ENCODE peak calls at places on chromosomes 12 and 14, in four cellular contexts. B is IMR-90, C is psoas muscle, U is OCI-LY7. N is an unnamed sample.

GRCh38 chr12:95700316-95700785 is 90.2 kb downstream of the NTN4 start:
- DNase-seq in B (peak), C (no peak), U (no peak), N (peak)

GRCh38 chr14:70315942-70316341 is 43.5 kb downstream of the COX16 start:
- DNase-seq in B (no peak), C (no peak), U (no peak), N (no peak)

GRCh38 chr12:94287245-94287628 is 138.9 kb downstream of the PLXNC1 start:
- DNase-seq in B (no peak), C (no peak), U (no peak), N (no peak)

GRCh38 chr12:98549371-98550110 is 34.2 kb downstream of the TMPO start:
- DNase-seq in B (no peak), C (no peak), U (no peak), N (no peak)

GRCh38 chr14:98236314-98236713 is 1035.7 kb downstream of the BCL11B start:
- DNase-seq in B (no peak), C (no peak), U (no peak), N (no peak)

GRCh38 chr14:103697196-103697595 is 18.1 kb downstream of the XRCC3 start:
- DNase-seq in B (no peak), C (no peak), U (no peak), N (no peak)

GRCh38 chr12:126355346-126355745 is 1290.1 kb downstream of the AACS start:
- DNase-seq in B (no peak), C (no peak), U (no peak), N (no peak)

GRCh38 chr12:112239881-112240280 is 114.5 kb downstream of the TRAFD1 start:
- DNase-seq in B (no peak), C (no peak), U (no peak), N (no peak)

GRCh38 chr12:12696562-12697383 is 790 bp upstream of the GPR19 start:
- DNase-seq in B (peak), C (peak), U (peak), N (peak)

GRCh38 chr14:85529803-85530574 is at the start of gene FLRT2:
- DNase-seq in B (peak), C (peak), U (no peak), N (no peak)

GRCh38 chr12:107591095-107591375 is 94.6 kb upstream of the PWP1 start:
- DNase-seq in B (peak), C (no peak), U (no peak), N (no peak)

GRCh38 chr12:85322715-85323114 is 42.7 kb downstream of the ALX1 start:
- DNase-seq in B (no peak), C (no peak), U (no peak), N (no peak)

GRCh38 chr12:58341791-58342190 is 400.4 kb downstream of the ATP23 start:
- DNase-seq in B (peak), C (no peak), U (no peak), N (no peak)

GRCh38 chr12:79414252-79414651 is 276.5 kb downstream of the PAWR start:
- DNase-seq in B (no peak), C (no peak), U (no peak), N (no peak)

GRCh38 chr12:94262228-94263010 is 114.0 kb downstream of the PLXNC1 start:
- DNase-seq in B (peak), C (peak), U (peak), N (peak)

GRCh38 chr12:10600988-10601387 is 12.4 kb downstream of the MAGOHB start:
- DNase-seq in B (no peak), C (no peak), U (no peak), N (no peak)

GRCh38 chr14:102094101-102094500 is 7.3 kb upstream of the HSP90AA1 start:
- DNase-seq in B (no peak), C (no peak), U (no peak), N (no peak)

GRCh38 chr12:88310666-88311065 is 168.6 kb downstream of the TMTC3 start:
- DNase-seq in B (no peak), C (no peak), U (no peak), N (no peak)

GRCh38 chr12:106138646-106139421 is at the start of gene NUAK1:
- DNase-seq in B (peak), C (peak), U (no peak), N (peak)

GRCh38 chr12:62632521-62632920 is 165.9 kb downstream of the MON2 start:
- DNase-seq in B (no peak), C (peak), U (no peak), N (peak)

GRCh38 chr12:118220697-118221096 is 84.8 kb downstream of the PEBP1 start:
- DNase-seq in B (peak), C (no peak), U (no peak), N (no peak)

GRCh38 chr12:51730745-51731144 is 117.8 kb downstream of the FIGNL2 start:
- DNase-seq in B (no peak), C (no peak), U (no peak), N (no peak)

GRCh38 chr14:54901380-54902142 is 1.1 kb downstream of the GCH1 start:
- DNase-seq in B (no peak), C (no peak), U (peak), N (no peak)

GRCh38 chr14:100304825-100305445 is 1.3 kb downstream of the SLC25A29 start:
- DNase-seq in B (peak), C (no peak), U (no peak), N (no peak)

GRCh38 chr14:61222388-61222787 is 58.8 kb downstream of the TMEM30B start:
- DNase-seq in B (no peak), C (no peak), U (no peak), N (no peak)

GRCh38 chr14:41289025-41289424 is 317.7 kb upstream of the LRFN5 start:
- DNase-seq in B (no peak), C (no peak), U (no peak), N (no peak)

GRCh38 chr12:49871263-49871561 is 28.3 kb upstream of the BCDIN3D start:
- DNase-seq in B (no peak), C (no peak), U (no peak), N (no peak)

GRCh38 chr14:104451474-104451873 is 128.1 kb upstream of the C14orf180 start:
- DNase-seq in B (no peak), C (no peak), U (no peak), N (no peak)

GRCh38 chr14:51925980-51926379 is 63.4 kb upstream of the RTRAF start:
- DNase-seq in B (no peak), C (no peak), U (no peak), N (no peak)

GRCh38 chr12:126663304-126664094 is 1598.3 kb downstream of the AACS start:
- DNase-seq in B (no peak), C (no peak), U (peak), N (no peak)

GRCh38 chr14:64387738-64388532 is at the start of gene MTHFD1:
- DNase-seq in B (peak), C (peak), U (peak), N (peak)
- TF ChIP-seq CTCF in B (no peak), C (no peak), U (no peak), N (no peak)

DNA sequence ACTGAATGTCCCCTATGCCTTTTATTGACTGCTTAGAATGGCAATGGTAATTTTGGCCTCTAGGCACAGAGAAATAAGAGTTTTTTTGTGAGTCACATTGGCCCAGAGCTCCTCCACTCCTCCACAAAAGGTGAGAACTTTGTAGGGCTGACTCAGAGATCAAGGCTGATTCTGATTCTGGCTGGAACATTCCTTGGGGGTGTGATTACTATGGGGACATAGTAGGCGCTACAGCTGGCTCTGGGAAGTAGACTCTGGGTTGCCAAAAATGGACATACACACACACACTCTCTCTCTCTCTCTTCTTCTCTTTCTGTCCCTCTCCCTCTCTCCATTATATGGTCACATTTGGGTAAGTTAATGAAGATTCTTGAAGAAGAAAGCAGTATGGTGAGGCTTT is 174.6 kb upstream of the DDHD1 start:
- DNase-seq in B (peak), C (no peak), U (no peak), N (no peak)
- TF ChIP-seq CTCF in B (no peak), C (no peak), U (no peak), N (no peak)

DNA sequence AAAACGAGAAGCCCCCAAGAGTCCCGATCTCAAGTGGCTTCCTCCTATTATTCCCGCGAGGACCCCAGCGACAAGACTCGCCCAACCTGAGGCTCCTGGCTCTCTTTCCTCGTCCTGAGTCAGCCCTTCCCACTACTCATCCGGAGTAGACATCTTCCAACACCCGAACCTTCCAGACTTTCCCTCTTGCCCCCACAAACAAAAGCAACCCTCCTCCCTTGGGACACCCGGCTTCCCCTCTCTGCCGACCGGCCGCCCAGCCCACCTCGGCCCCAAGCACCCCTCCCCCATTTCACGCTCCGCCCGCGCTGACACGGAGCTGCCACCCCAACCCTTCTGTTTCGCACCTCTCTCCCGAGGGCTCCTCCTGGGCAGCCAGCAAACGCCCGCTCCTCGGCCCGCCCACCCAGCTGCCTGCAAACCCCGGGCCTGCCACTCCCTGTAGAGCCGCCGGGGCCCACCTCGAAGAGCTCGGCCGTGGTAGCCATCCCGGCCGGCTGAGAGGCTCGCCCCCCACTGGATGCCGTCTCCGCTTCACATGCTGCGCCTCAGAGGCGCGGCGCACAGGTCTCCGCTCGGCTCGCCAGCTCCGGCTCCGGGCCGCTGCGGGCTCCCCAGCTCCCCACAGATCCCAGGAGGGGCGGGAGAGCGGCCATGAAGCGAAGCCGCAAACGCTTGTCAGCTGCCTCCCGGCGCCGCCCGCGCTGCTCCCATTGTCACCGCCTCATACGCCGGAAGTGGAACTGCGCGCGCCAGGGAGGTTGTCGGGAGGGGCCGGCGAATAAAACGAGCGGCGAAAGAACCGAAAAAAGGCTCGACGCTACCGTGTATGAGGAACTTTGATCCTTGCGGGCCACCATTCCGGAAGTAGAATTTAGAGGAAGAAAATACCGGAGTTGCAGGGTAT is at the start of the genes AP5M1 and EXOC5:
- DNase-seq in B (peak), C (peak), U (peak), N (peak)
- TF ChIP-seq CTCF in B (no peak), C (no peak), U (no peak), N (no peak)

DNA sequence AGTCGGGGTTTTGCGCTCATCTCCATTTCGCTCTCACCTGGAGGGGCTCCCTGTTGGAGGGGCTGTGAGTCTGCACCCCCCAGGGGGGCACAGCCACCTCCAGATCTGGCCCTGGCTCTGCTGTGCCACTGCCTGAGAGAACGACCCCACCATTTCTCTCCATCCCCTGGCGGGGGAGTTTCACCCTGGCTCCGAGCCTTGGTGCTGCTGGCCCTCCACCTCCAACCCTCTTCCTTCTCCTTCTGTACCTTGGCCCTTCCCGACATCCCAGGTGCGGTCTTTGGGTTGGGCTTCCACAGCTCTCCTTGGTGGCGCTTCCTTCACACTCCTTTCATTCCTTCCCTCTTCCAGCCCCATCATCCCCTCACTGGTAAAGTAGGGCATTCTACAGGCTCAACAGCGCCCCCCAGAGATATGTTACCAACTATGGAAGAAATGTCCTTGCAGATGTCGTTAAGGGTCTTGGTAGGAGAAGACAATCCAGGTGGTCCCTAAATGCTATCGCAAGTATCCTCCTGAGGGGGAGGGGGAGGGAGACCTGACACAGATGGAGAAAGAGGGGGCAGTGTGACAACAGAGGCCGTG is 16.3 kb downstream of the SERPINA1 start:
- DNase-seq in B (no peak), C (no peak), U (no peak), N (no peak)
- TF ChIP-seq CTCF in B (no peak), C (no peak), U (peak), N (no peak)

N was measured in GM10248.